ENCODE peak calls at places on chromosomes 13 and 19, in seven cellular contexts. One of them, this sample, is unnamed.

GRCh38 chr13:113147206-113147605 is 11.2 kb upstream of the PROZ start:
- DNase-seq in WERI-Rb-1: no peak
- DNase-seq in progenitor cell of endocrine pancreas: no peak
- DNase-seq in CD4-positive, alpha-beta T cell: no peak
- DNase-seq in ELR: no peak
- DNase-seq in COR-L47: no peak
- DNase-seq in memory B cell: no peak
- DNase-seq in this sample: no peak

GRCh38 chr19:3403489-3404323 is 37.3 kb downstream of the NFIC start:
- DNase-seq in WERI-Rb-1: no peak
- DNase-seq in progenitor cell of endocrine pancreas: no peak
- DNase-seq in CD4-positive, alpha-beta T cell: no peak
- DNase-seq in ELR: peak
- DNase-seq in COR-L47: peak
- DNase-seq in memory B cell: no peak
- DNase-seq in this sample: peak

GRCh38 chr19:12365094-12365371 is 450 bp downstream of the ZNF442 start:
- DNase-seq in WERI-Rb-1: peak
- DNase-seq in progenitor cell of endocrine pancreas: no peak
- DNase-seq in CD4-positive, alpha-beta T cell: no peak
- DNase-seq in ELR: peak
- DNase-seq in COR-L47: no peak
- DNase-seq in memory B cell: no peak
- DNase-seq in this sample: no peak

GRCh38 chr19:58021541-58022282 is 12.1 kb upstream of the ZSCAN1 start:
- DNase-seq in WERI-Rb-1: peak
- DNase-seq in progenitor cell of endocrine pancreas: no peak
- DNase-seq in CD4-positive, alpha-beta T cell: peak
- DNase-seq in ELR: peak
- DNase-seq in COR-L47: peak
- DNase-seq in memory B cell: no peak
- DNase-seq in this sample: peak

GRCh38 chr13:70171151-70171550 is 62.9 kb upstream of the KLHL1 start:
- DNase-seq in WERI-Rb-1: no peak
- DNase-seq in progenitor cell of endocrine pancreas: no peak
- DNase-seq in CD4-positive, alpha-beta T cell: no peak
- DNase-seq in ELR: peak
- DNase-seq in COR-L47: no peak
- DNase-seq in memory B cell: no peak
- DNase-seq in this sample: no peak

GRCh38 chr13:39942901-39943273 is 287.4 kb downstream of the COG6 start:
- DNase-seq in WERI-Rb-1: peak
- DNase-seq in progenitor cell of endocrine pancreas: peak
- DNase-seq in CD4-positive, alpha-beta T cell: peak
- DNase-seq in ELR: peak
- DNase-seq in COR-L47: peak
- DNase-seq in memory B cell: peak
- DNase-seq in this sample: peak

GRCh38 chr13:30145709-30146367 is 161.5 kb downstream of the KATNAL1 start:
- DNase-seq in WERI-Rb-1: no peak
- DNase-seq in progenitor cell of endocrine pancreas: no peak
- DNase-seq in CD4-positive, alpha-beta T cell: no peak
- DNase-seq in ELR: no peak
- DNase-seq in COR-L47: no peak
- DNase-seq in memory B cell: no peak
- DNase-seq in this sample: no peak

GRCh38 chr13:36981156-36981743 is 17.9 kb downstream of the ALG5 start:
- DNase-seq in WERI-Rb-1: no peak
- DNase-seq in progenitor cell of endocrine pancreas: no peak
- DNase-seq in CD4-positive, alpha-beta T cell: no peak
- DNase-seq in ELR: peak
- DNase-seq in COR-L47: peak
- DNase-seq in memory B cell: no peak
- DNase-seq in this sample: peak

GRCh38 chr13:32051156-32051555 is 19.6 kb downstream of the FRY start:
- DNase-seq in WERI-Rb-1: no peak
- DNase-seq in progenitor cell of endocrine pancreas: no peak
- DNase-seq in CD4-positive, alpha-beta T cell: no peak
- DNase-seq in ELR: no peak
- DNase-seq in COR-L47: no peak
- DNase-seq in memory B cell: no peak
- DNase-seq in this sample: no peak

GRCh38 chr19:42455621-42456081 is 12.9 kb upstream of the CXCL17 start:
- DNase-seq in WERI-Rb-1: no peak
- DNase-seq in progenitor cell of endocrine pancreas: no peak
- DNase-seq in CD4-positive, alpha-beta T cell: no peak
- DNase-seq in ELR: peak
- DNase-seq in COR-L47: no peak
- DNase-seq in memory B cell: no peak
- DNase-seq in this sample: peak

GRCh38 chr19:53492153-53492552 is 24.6 kb downstream of the ZNF813 start:
- DNase-seq in WERI-Rb-1: no peak
- DNase-seq in progenitor cell of endocrine pancreas: no peak
- DNase-seq in CD4-positive, alpha-beta T cell: no peak
- DNase-seq in ELR: no peak
- DNase-seq in COR-L47: no peak
- DNase-seq in memory B cell: no peak
- DNase-seq in this sample: no peak

GRCh38 chr19:19416280-19416679 is 10.8 kb downstream of the GATAD2A start:
- DNase-seq in WERI-Rb-1: no peak
- DNase-seq in progenitor cell of endocrine pancreas: no peak
- DNase-seq in CD4-positive, alpha-beta T cell: no peak
- DNase-seq in ELR: no peak
- DNase-seq in COR-L47: no peak
- DNase-seq in memory B cell: no peak
- DNase-seq in this sample: no peak

GRCh38 chr13:107851670-107852460 is 363.5 kb downstream of the LIG4 start:
- DNase-seq in WERI-Rb-1: no peak
- DNase-seq in progenitor cell of endocrine pancreas: no peak
- DNase-seq in CD4-positive, alpha-beta T cell: no peak
- DNase-seq in ELR: no peak
- DNase-seq in COR-L47: no peak
- DNase-seq in memory B cell: no peak
- DNase-seq in this sample: no peak

GRCh38 chr19:41206456-41206855 is 12.6 kb upstream of the AXL start:
- DNase-seq in WERI-Rb-1: no peak
- DNase-seq in progenitor cell of endocrine pancreas: no peak
- DNase-seq in CD4-positive, alpha-beta T cell: no peak
- DNase-seq in ELR: no peak
- DNase-seq in COR-L47: no peak
- DNase-seq in memory B cell: no peak
- DNase-seq in this sample: no peak

GRCh38 chr19:47020992-47021496 is 1.4 kb downstream of the NPAS1 start:
- DNase-seq in WERI-Rb-1: no peak
- DNase-seq in progenitor cell of endocrine pancreas: no peak
- DNase-seq in CD4-positive, alpha-beta T cell: no peak
- DNase-seq in ELR: peak
- DNase-seq in COR-L47: no peak
- DNase-seq in memory B cell: no peak
- DNase-seq in this sample: peak

GRCh38 chr19:33395561-33396550 is 22.3 kb downstream of the CEBPG start:
- DNase-seq in WERI-Rb-1: no peak
- DNase-seq in progenitor cell of endocrine pancreas: no peak
- DNase-seq in CD4-positive, alpha-beta T cell: no peak
- DNase-seq in ELR: peak
- DNase-seq in COR-L47: no peak
- DNase-seq in memory B cell: no peak
- DNase-seq in this sample: no peak

GRCh38 chr19:2081873-2082810 is 14.0 kb downstream of the MOB3A start:
- DNase-seq in WERI-Rb-1: no peak
- DNase-seq in progenitor cell of endocrine pancreas: no peak
- DNase-seq in CD4-positive, alpha-beta T cell: peak
- DNase-seq in ELR: no peak
- DNase-seq in COR-L47: no peak
- DNase-seq in memory B cell: no peak
- DNase-seq in this sample: no peak

GRCh38 chr19:18063463-18063862 is 23.3 kb downstream of the IL12RB1 start:
- DNase-seq in WERI-Rb-1: peak
- DNase-seq in progenitor cell of endocrine pancreas: peak
- DNase-seq in CD4-positive, alpha-beta T cell: peak
- DNase-seq in ELR: peak
- DNase-seq in COR-L47: no peak
- DNase-seq in memory B cell: no peak
- DNase-seq in this sample: peak

This sample was measured in hepatocyte.